ENCODE peak calls at places on chromosomes 3 and 15, in nine cellular contexts. V is IMR-90; F is mucosa of descending colon; P is psoas muscle; K is CD4-positive, CD25-positive, alpha-beta regulatory T cell; J is lung; C is esophagus muscularis mucosa; Y is naive thymus-derived CD4-positive, alpha-beta T cell; Z is CD4-positive, alpha-beta memory T cell. G is an unnamed sample.

GRCh38 chr3:192514754-192515660 is 212.3 kb downstream of the FGF12 start:
- DNase-seq in V (no peak), F (peak; percentile 43), P (peak; percentile 18), K (no peak), J (no peak), C (no peak), Y (no peak), Z (no peak), G (no peak)

GRCh38 chr3:48896991-48897390 is 1.7 kb downstream of the SLC25A20 start:
- DNase-seq in V (no peak), F (no peak), P (no peak), K (no peak), J (no peak), C (no peak), Y (no peak), Z (no peak), G (no peak)

GRCh38 chr15:38796589-38796988 is 232.0 kb upstream of the RASGRP1 start:
- DNase-seq in V (no peak), F (no peak), P (no peak), K (no peak), J (no peak), C (no peak), Y (no peak), Z (no peak), G (no peak)

GRCh38 chr3:72446406-72447058 is 401.7 kb downstream of the SHQ1 start:
- DNase-seq in V (peak; percentile 18), F (peak; percentile 84), P (no peak), K (peak; percentile 42), J (peak; percentile 59), C (no peak), Y (peak; percentile 69), Z (peak; percentile 36), G (peak; percentile 38)

GRCh38 chr3:1072040-1072439 is 20.8 kb upstream of the CNTN6 start:
- DNase-seq in V (no peak), F (no peak), P (no peak), K (no peak), J (no peak), C (no peak), Y (no peak), Z (no peak), G (no peak)

GRCh38 chr15:56973463-56973862 is 55.0 kb downstream of the TCF12 start:
- DNase-seq in V (no peak), F (no peak), P (no peak), K (no peak), J (no peak), C (no peak), Y (no peak), Z (no peak), G (no peak)

GRCh38 chr3:121483290-121483689 is 62.5 kb downstream of the POLQ start:
- DNase-seq in V (peak; percentile 56), F (no peak), P (no peak), K (no peak), J (no peak), C (no peak), Y (no peak), Z (no peak), G (no peak)

GRCh38 chr15:64681424-64682024 is 93.9 kb downstream of the RBPMS2 start:
- DNase-seq in V (peak; percentile 65), F (no peak), P (no peak), K (no peak), J (peak; percentile 46), C (no peak), Y (no peak), Z (no peak), G (no peak)

GRCh38 chr3:62918131-62918530 is 42.9 kb upstream of the CADPS start:
- DNase-seq in V (no peak), F (no peak), P (no peak), K (no peak), J (no peak), C (no peak), Y (no peak), Z (no peak), G (no peak)

GRCh38 chr3:43953814-43954241 is 263.1 kb downstream of the ABHD5 start:
- DNase-seq in V (peak; percentile 24), F (no peak), P (no peak), K (no peak), J (no peak), C (peak; percentile 87), Y (no peak), Z (no peak), G (no peak)

GRCh38 chr3:187889601-187890404 is 144.5 kb upstream of the BCL6 start:
- DNase-seq in V (no peak), F (no peak), P (peak; percentile 34), K (no peak), J (peak; percentile 36), C (peak; percentile 88), Y (no peak), Z (no peak), G (no peak)

GRCh38 chr3:42001777-42002176 is 39.9 kb upstream of the ULK4 start:
- DNase-seq in V (peak; percentile 13), F (no peak), P (no peak), K (no peak), J (no peak), C (no peak), Y (no peak), Z (no peak), G (no peak)

GRCh38 chr3:3800076-3800448 is 831 bp downstream of the LRRN1 start:
- DNase-seq in V (no peak), F (peak; percentile 33), P (peak; percentile 18), K (no peak), J (no peak), C (no peak), Y (peak; percentile 21), Z (no peak), G (no peak)

GRCh38 chr15:67006089-67007065 is 59.0 kb upstream of the SMAD3 start:
- DNase-seq in V (peak; percentile 36), F (no peak), P (no peak), K (no peak), J (no peak), C (peak; percentile 82), Y (no peak), Z (no peak), G (no peak)

GRCh38 chr3:11185564-11186317 is 31.4 kb downstream of the HRH1 start:
- DNase-seq in V (peak; percentile 96), F (peak; percentile 55), P (peak; percentile 79), K (no peak), J (peak; percentile 85), C (peak; percentile 95), Y (no peak), Z (no peak), G (no peak)

GRCh38 chr3:45435961-45436360 is 47.6 kb downstream of the LARS2 start:
- DNase-seq in V (no peak), F (no peak), P (no peak), K (no peak), J (no peak), C (no peak), Y (no peak), Z (no peak), G (no peak)

GRCh38 chr3:33577173-33577572 is 137.0 kb upstream of the UBP1 start:
- DNase-seq in V (no peak), F (no peak), P (no peak), K (no peak), J (no peak), C (no peak), Y (no peak), Z (no peak), G (no peak)

GRCh38 chr3:33578325-33579180 is 138.3 kb upstream of the UBP1 start:
- DNase-seq in V (peak; percentile 35), F (no peak), P (no peak), K (no peak), J (no peak), C (no peak), Y (no peak), Z (no peak), G (no peak)

GRCh38 chr3:33579843-33580242 is 138.2 kb downstream of the CLASP2 start:
- DNase-seq in V (no peak), F (no peak), P (no peak), K (no peak), J (no peak), C (no peak), Y (no peak), Z (no peak), G (no peak)

GRCh38 chr3:33577588-33577987 is 137.4 kb upstream of the UBP1 start:
- DNase-seq in V (no peak), F (no peak), P (no peak), K (no peak), J (no peak), C (no peak), Y (no peak), Z (no peak), G (no peak)

DNA sequence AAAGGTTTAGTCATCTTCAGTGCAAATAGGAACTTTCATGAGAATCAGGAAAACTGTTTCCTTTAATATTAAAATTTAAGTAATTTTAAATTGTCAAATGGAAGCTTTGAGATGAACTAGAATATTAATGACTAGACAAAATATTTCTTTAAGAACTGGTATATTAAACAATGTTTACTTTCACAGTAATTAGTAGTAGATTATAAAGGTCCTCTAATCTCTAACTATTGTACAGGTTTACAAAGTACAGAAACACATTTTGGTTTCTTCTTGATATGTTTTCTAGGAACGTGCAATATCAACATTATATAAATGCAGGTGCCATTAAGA is 138.9 kb downstream of the CLASP2 start:
- DNase-seq in V (no peak), F (no peak), P (no peak), K (no peak), J (no peak), C (no peak), Y (no peak), Z (no peak), G (no peak)
- H3K4me3 ChIP-seq in V (no peak overlapping the region), F (no peak overlapping the region), P (no peak overlapping the region), K (no peak overlapping the region), J (no peak overlapping the region), C (no peak overlapping the region), Y (no peak overlapping the region), Z (no peak overlapping the region), G (no peak overlapping the region)

DNA sequence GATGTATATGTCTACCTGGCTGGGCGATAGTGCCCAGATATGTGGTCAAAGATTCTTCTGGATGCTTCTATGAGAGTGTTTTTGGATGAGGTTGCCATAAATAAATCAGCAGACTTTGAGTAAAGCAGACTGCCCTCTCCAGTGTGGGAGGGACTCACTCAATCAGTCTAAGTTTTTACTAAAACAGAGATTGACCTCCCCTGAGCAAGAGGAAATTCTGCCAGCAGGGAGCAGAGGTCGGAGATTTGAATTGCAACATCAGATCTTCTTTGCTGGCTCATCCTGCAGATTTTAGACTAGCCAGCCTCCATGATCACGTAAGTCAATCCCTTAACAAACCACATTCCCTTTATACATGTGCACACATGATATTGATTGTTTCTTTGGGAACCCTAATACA is 300.9 kb downstream of the MCTP2 start:
- DNase-seq in V (no peak), F (no peak), P (no peak), K (no peak), J (no peak), C (no peak), Y (no peak), Z (no peak), G (no peak)
- H3K4me1 ChIP-seq in V (no peaks in the 10 kb centered on the region), F (no peaks in the 10 kb centered on the region), P (no peaks in the 10 kb centered on the region), K (no peaks in the 10 kb centered on the region), J (no peaks in the 10 kb centered on the region), C (no peaks in the 10 kb centered on the region), Y (no peaks in the 10 kb centered on the region), Z (no peaks in the 10 kb centered on the region), G (no peaks in the 10 kb centered on the region)

GRCh38 chr15:101397521-101398003 is 91.9 kb downstream of the PCSK6 start:
- DNase-seq in V (no peak), F (no peak), P (no peak), K (no peak), J (no peak), C (no peak), Y (no peak), Z (no peak), G (no peak)
- H3K4me3 ChIP-seq in V (no peak overlapping the region), F (no peak overlapping the region), P (no peak overlapping the region), K (no peak overlapping the region), J (no peak overlapping the region), C (no peak overlapping the region), Y (no peak overlapping the region), Z (no peak overlapping the region), G (no peak overlapping the region)

GRCh38 chr15:62053439-62054085 is 6.7 kb downstream of the VPS13C start:
- DNase-seq in V (no peak), F (no peak), P (no peak), K (no peak), J (no peak), C (no peak), Y (no peak), Z (no peak), G (no peak)
- H3K4me1 ChIP-seq in V (no peaks in the 10 kb centered on the region), F (peaks cover 6% of the 10 kb centered on the region), P (peaks cover 26% of the 10 kb centered on the region), K (peaks cover 32% of the 10 kb centered on the region), J (peaks cover 24% of the 10 kb centered on the region), C (peaks cover 30% of the 10 kb centered on the region), Y (peaks cover 16% of the 10 kb centered on the region), Z (peaks cover 49% of the 10 kb centered on the region), G (peaks cover 37% of the 10 kb centered on the region)